ENCODE peak calls at places on chromosomes 13 and 19, in five cellular contexts. One of them, this sample, is unnamed.

GRCh38 chr19:1027020-1027952 is 878 bp downstream of the CNN2 start:
- DNase-seq in K562: no peak
- DNase-seq in Panc1: no peak
- DNase-seq in GM12891: no peak
- DNase-seq in transverse colon: no peak
- DNase-seq in this sample: no peak

GRCh38 chr13:53151692-53152421 is 123.2 kb downstream of the OLFM4 start:
- DNase-seq in K562: peak; percentile 50
- DNase-seq in GM12891: peak; percentile 11
- DNase-seq in Panc1: peak; percentile 41
- DNase-seq in transverse colon: peak; percentile 44
- DNase-seq in this sample: peak; percentile 51

GRCh38 chr13:108621421-108621820 is 8.0 kb upstream of the MYO16 start:
- DNase-seq in GM12891: no peak
- DNase-seq in Panc1: no peak
- DNase-seq in transverse colon: no peak
- DNase-seq in K562: no peak
- DNase-seq in this sample: no peak

GRCh38 chr13:48950507-48950886 is 25.2 kb upstream of the FNDC3A start:
- DNase-seq in GM12891: no peak
- DNase-seq in K562: no peak
- DNase-seq in transverse colon: no peak
- DNase-seq in Panc1: no peak
- DNase-seq in this sample: no peak

GRCh38 chr13:96542986-96543385 is 451.3 kb downstream of the OXGR1 start:
- DNase-seq in Panc1: no peak
- DNase-seq in transverse colon: no peak
- DNase-seq in K562: no peak
- DNase-seq in GM12891: no peak
- DNase-seq in this sample: no peak

GRCh38 chr13:32031815-32032345 is 306 bp downstream of the FRY start:
- DNase-seq in GM12891: no peak
- DNase-seq in transverse colon: no peak
- DNase-seq in K562: no peak
- DNase-seq in Panc1: no peak
- DNase-seq in this sample: no peak

GRCh38 chr19:3852614-3853254 is 16.1 kb downstream of the ZFR2 start:
- DNase-seq in Panc1: no peak
- DNase-seq in K562: peak; percentile 39
- DNase-seq in transverse colon: peak; percentile 54
- DNase-seq in GM12891: no peak
- DNase-seq in this sample: peak; percentile 28

GRCh38 chr13:109256866-109257760 is 529.3 kb downstream of the IRS2 start:
- DNase-seq in K562: no peak
- DNase-seq in Panc1: peak; percentile 87
- DNase-seq in transverse colon: no peak
- DNase-seq in GM12891: no peak
- DNase-seq in this sample: no peak

GRCh38 chr19:5627395-5627904 is 4.6 kb downstream of the SAFB start:
- DNase-seq in Panc1: no peak
- DNase-seq in GM12891: peak; percentile 35
- DNase-seq in transverse colon: peak; percentile 50
- DNase-seq in K562: peak; percentile 45
- DNase-seq in this sample: peak; percentile 39

GRCh38 chr13:112994781-112995355 is 25.9 kb downstream of the MCF2L start:
- DNase-seq in K562: no peak
- DNase-seq in GM12891: no peak
- DNase-seq in Panc1: no peak
- DNase-seq in transverse colon: no peak
- DNase-seq in this sample: no peak

GRCh38 chr13:114106991-114107685 is 25.3 kb downstream of the RASA3 start:
- DNase-seq in transverse colon: peak; percentile 4
- DNase-seq in Panc1: no peak
- DNase-seq in K562: no peak
- DNase-seq in GM12891: no peak
- DNase-seq in this sample: no peak

GRCh38 chr13:93227280-93227905 is 786 bp downstream of the GPC6 start:
- DNase-seq in Panc1: no peak
- DNase-seq in transverse colon: peak; percentile 11
- DNase-seq in K562: peak; percentile 43
- DNase-seq in GM12891: peak; percentile 9
- DNase-seq in this sample: no peak

GRCh38 chr19:8455018-8455417 is 10.2 kb downstream of the HNRNPM start:
- DNase-seq in Panc1: no peak
- DNase-seq in transverse colon: no peak
- DNase-seq in GM12891: no peak
- DNase-seq in K562: no peak
- DNase-seq in this sample: no peak

GRCh38 chr19:5536337-5536894 is 31.3 kb downstream of the TINCR start:
- DNase-seq in GM12891: no peak
- DNase-seq in Panc1: no peak
- DNase-seq in K562: peak; percentile 32
- DNase-seq in transverse colon: no peak
- DNase-seq in this sample: peak; percentile 84

GRCh38 chr13:30371649-30372265 is 50.5 kb upstream of the UBE2L5 start:
- DNase-seq in transverse colon: peak; percentile 75
- DNase-seq in Panc1: no peak
- DNase-seq in GM12891: peak; percentile 35
- DNase-seq in K562: no peak
- DNase-seq in this sample: peak; percentile 71

GRCh38 chr19:38280030-38280921 is 15.9 kb downstream of the SPINT2 start:
- DNase-seq in GM12891: no peak
- DNase-seq in transverse colon: no peak
- DNase-seq in Panc1: no peak
- DNase-seq in K562: no peak
- DNase-seq in this sample: no peak

GRCh38 chr19:38278751-38279150 is 14.4 kb downstream of the SPINT2 start:
- DNase-seq in GM12891: no peak
- DNase-seq in K562: no peak
- DNase-seq in Panc1: no peak
- DNase-seq in transverse colon: no peak
- DNase-seq in this sample: no peak

GRCh38 chr19:38276942-38277517 is 12.7 kb downstream of the SPINT2 start:
- DNase-seq in K562: no peak
- DNase-seq in Panc1: no peak
- DNase-seq in transverse colon: no peak
- DNase-seq in GM12891: no peak
- DNase-seq in this sample: no peak

GRCh38 chr19:38277549-38277948 is 13.2 kb downstream of the SPINT2 start:
- DNase-seq in Panc1: no peak
- DNase-seq in transverse colon: no peak
- DNase-seq in GM12891: no peak
- DNase-seq in K562: no peak
- DNase-seq in this sample: no peak

GRCh38 chr19:38277969-38278680 is 13.8 kb downstream of the SPINT2 start:
- DNase-seq in transverse colon: no peak
- DNase-seq in K562: no peak
- DNase-seq in GM12891: no peak
- DNase-seq in Panc1: no peak
- DNase-seq in this sample: peak; percentile 39
- TF ChIP-seq POLR2AphosphoS5 in transverse colon: peak; percentile 3
- TF ChIP-seq POLR2AphosphoS5 in K562: no peak
- TF ChIP-seq POLR2AphosphoS5 in GM12891: no peak
- TF ChIP-seq POLR2AphosphoS5 in Panc1: no peak
- TF ChIP-seq POLR2AphosphoS5 in this sample: peak; percentile 38

DNA sequence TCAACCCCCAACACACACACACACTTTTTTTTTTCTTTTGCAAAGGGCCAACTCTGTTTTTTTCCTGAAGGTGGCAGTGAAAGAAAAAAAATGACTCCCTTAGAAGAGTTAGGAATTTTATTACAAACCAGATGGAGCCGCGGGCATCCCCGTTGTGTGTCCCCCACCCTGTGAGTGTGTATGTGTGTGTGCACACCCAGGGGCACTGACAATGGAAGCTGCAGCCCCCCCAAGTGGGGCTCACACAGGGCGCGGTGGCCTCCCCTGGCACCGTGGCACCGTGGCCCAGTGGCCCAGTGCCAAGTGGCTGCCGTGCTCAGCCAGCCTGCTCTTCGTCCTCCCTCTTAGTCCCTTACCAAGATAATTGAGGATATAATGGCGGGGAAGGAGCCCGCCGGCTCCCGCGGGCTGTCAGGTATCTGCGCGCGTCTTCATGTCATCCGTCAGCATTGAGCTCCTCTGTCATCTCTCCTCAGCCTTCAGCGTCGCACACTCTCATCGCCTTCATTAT is 314.1 kb downstream of the ZNF536 start:
- DNase-seq in K562: no peak
- DNase-seq in GM12891: no peak
- DNase-seq in Panc1: no peak
- DNase-seq in transverse colon: no peak
- DNase-seq in this sample: no peak
- TF ChIP-seq POLR2AphosphoS5 in K562: no peak
- TF ChIP-seq POLR2AphosphoS5 in GM12891: no peak
- TF ChIP-seq POLR2AphosphoS5 in Panc1: no peak
- TF ChIP-seq POLR2AphosphoS5 in transverse colon: no peak
- TF ChIP-seq POLR2AphosphoS5 in this sample: no peak

GRCh38 chr13:77696006-77696862 is 1.3 kb upstream of the SLAIN1 start:
- DNase-seq in GM12891: peak; percentile 3
- DNase-seq in transverse colon: no peak
- DNase-seq in Panc1: no peak
- DNase-seq in K562: peak; percentile 5
- DNase-seq in this sample: no peak
- TF ChIP-seq POLR2AphosphoS5 in GM12891: no peak
- TF ChIP-seq POLR2AphosphoS5 in transverse colon: no peak
- TF ChIP-seq POLR2AphosphoS5 in Panc1: no peak
- TF ChIP-seq POLR2AphosphoS5 in K562: no peak
- TF ChIP-seq POLR2AphosphoS5 in this sample: no peak

DNA sequence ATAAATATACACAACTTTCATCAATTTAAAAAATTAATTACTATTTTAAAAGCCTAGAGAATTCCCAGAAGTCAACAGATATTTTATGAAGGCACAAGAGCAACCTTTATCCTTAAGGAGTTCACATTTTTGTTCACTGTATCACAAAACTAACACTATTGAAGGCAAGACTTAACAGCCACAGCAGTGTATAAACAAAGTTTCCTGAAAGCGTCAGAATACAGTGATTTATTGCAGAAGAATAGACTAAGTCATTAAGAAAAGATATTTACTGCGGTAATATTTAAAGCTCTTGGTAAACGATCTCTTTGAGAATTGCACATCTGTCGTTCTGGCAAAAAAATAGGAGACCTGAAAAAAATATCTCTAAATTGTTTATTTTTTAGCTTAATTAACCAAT is 419.3 kb upstream of the NBEA start:
- DNase-seq in K562: no peak
- DNase-seq in GM12891: no peak
- DNase-seq in transverse colon: no peak
- DNase-seq in Panc1: no peak
- DNase-seq in this sample: no peak
- TF ChIP-seq POLR2AphosphoS5 in K562: no peak
- TF ChIP-seq POLR2AphosphoS5 in GM12891: no peak
- TF ChIP-seq POLR2AphosphoS5 in transverse colon: no peak
- TF ChIP-seq POLR2AphosphoS5 in Panc1: no peak
- TF ChIP-seq POLR2AphosphoS5 in this sample: no peak

DNA sequence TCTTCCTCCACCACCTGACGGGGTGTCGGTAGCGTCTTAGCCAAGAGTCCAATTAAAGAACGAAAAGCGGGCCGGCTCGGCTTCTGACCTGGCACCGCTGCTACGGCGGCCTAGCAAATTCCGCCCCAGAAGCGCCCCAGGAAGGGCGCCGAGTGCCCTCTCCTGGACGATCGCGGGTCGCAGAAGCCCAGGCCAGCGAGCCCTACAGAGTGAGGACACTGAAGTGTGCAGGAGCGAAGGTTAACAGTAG is 1.1 kb upstream of the KMT2B start:
- DNase-seq in GM12891: no peak
- DNase-seq in Panc1: no peak
- DNase-seq in transverse colon: no peak
- DNase-seq in K562: no peak
- DNase-seq in this sample: no peak
- TF ChIP-seq POLR2AphosphoS5 in GM12891: no peak
- TF ChIP-seq POLR2AphosphoS5 in Panc1: no peak
- TF ChIP-seq POLR2AphosphoS5 in transverse colon: no peak
- TF ChIP-seq POLR2AphosphoS5 in K562: no peak
- TF ChIP-seq POLR2AphosphoS5 in this sample: no peak

GRCh38 chr13:91659583-91660415 is 261.4 kb downstream of the GPC5 start:
- DNase-seq in Panc1: no peak
- DNase-seq in transverse colon: no peak
- DNase-seq in K562: no peak
- DNase-seq in GM12891: no peak
- DNase-seq in this sample: no peak

GRCh38 chr13:91652389-91652788 is 254.0 kb downstream of the GPC5 start:
- DNase-seq in GM12891: no peak
- DNase-seq in transverse colon: no peak
- DNase-seq in Panc1: no peak
- DNase-seq in K562: no peak
- DNase-seq in this sample: no peak

GRCh38 chr13:91661692-91662490 is 263.5 kb downstream of the GPC5 start:
- DNase-seq in K562: no peak
- DNase-seq in GM12891: no peak
- DNase-seq in transverse colon: no peak
- DNase-seq in Panc1: no peak
- DNase-seq in this sample: no peak

GRCh38 chr13:91655731-91656130 is 257.3 kb downstream of the GPC5 start:
- DNase-seq in K562: no peak
- DNase-seq in GM12891: no peak
- DNase-seq in Panc1: no peak
- DNase-seq in transverse colon: no peak
- DNase-seq in this sample: no peak

GRCh38 chr13:91657283-91657682 is 258.9 kb downstream of the GPC5 start:
- DNase-seq in Panc1: no peak
- DNase-seq in K562: no peak
- DNase-seq in GM12891: no peak
- DNase-seq in transverse colon: no peak
- DNase-seq in this sample: no peak
- TF ChIP-seq POLR2AphosphoS5 in Panc1: no peak
- TF ChIP-seq POLR2AphosphoS5 in K562: no peak
- TF ChIP-seq POLR2AphosphoS5 in GM12891: no peak
- TF ChIP-seq POLR2AphosphoS5 in transverse colon: no peak
- TF ChIP-seq POLR2AphosphoS5 in this sample: no peak

DNA sequence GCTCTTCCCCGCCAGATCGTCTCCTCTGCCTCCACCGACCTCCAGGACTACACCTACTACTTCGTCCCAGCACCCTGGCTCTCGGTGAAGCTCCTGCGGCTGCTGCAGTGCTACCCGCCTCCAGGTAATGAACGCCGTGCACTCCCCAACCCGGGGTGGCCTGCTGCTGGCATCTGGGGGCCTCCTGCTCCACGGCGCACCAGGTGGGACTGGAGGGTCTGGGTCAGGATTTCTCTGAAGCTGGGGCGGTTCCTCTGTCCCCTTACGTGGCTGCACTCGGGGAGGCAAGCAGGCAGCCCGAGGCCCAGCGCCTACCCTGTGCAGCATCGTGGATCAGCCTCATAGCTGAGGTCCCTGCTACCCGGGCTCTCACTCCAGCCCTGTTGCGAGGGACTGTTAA is 17.5 kb downstream of the FUZ start:
- DNase-seq in GM12891: no peak
- DNase-seq in Panc1: no peak
- DNase-seq in K562: no peak
- DNase-seq in transverse colon: no peak
- DNase-seq in this sample: no peak
- TF ChIP-seq POLR2AphosphoS5 in GM12891: no peak
- TF ChIP-seq POLR2AphosphoS5 in Panc1: no peak
- TF ChIP-seq POLR2AphosphoS5 in K562: no peak
- TF ChIP-seq POLR2AphosphoS5 in transverse colon: no peak
- TF ChIP-seq POLR2AphosphoS5 in this sample: no peak

GRCh38 chr13:20105161-20105689 is 55.6 kb downstream of the GJA3 start:
- DNase-seq in K562: no peak
- DNase-seq in Panc1: no peak
- DNase-seq in GM12891: no peak
- DNase-seq in transverse colon: no peak
- DNase-seq in this sample: no peak
- TF ChIP-seq POLR2AphosphoS5 in K562: no peak
- TF ChIP-seq POLR2AphosphoS5 in Panc1: no peak
- TF ChIP-seq POLR2AphosphoS5 in GM12891: no peak
- TF ChIP-seq POLR2AphosphoS5 in transverse colon: no peak
- TF ChIP-seq POLR2AphosphoS5 in this sample: no peak

This sample was measured in stomach.